ENCODE peak calls at places on chromosomes 2 and 18, in five cellular contexts. One of them, this sample, is unnamed.

GRCh38 chr18:51038110-51038509 is 8.1 kb downstream of the SMAD4 start:
- DNase-seq in B cell: no peak
- DNase-seq in Panc1: no peak
- DNase-seq in cardiac fibroblast: no peak
- DNase-seq in A549: no peak
- DNase-seq in this sample: no peak

GRCh38 chr18:49400398-49401072 is 59.9 kb downstream of the DYM start:
- DNase-seq in B cell: no peak
- DNase-seq in Panc1: no peak
- DNase-seq in cardiac fibroblast: no peak
- DNase-seq in A549: peak
- DNase-seq in this sample: no peak

GRCh38 chr2:1811258-1811970 is 67.1 kb upstream of the PXDN start:
- DNase-seq in B cell: no peak
- DNase-seq in Panc1: no peak
- DNase-seq in cardiac fibroblast: no peak
- DNase-seq in A549: no peak
- DNase-seq in this sample: no peak

GRCh38 chr18:38330573-38330972 is 765.0 kb upstream of the CELF4 start:
- DNase-seq in B cell: no peak
- DNase-seq in Panc1: no peak
- DNase-seq in cardiac fibroblast: no peak
- DNase-seq in A549: no peak
- DNase-seq in this sample: no peak

GRCh38 chr2:162475661-162476060 is 131.7 kb downstream of the GCA start:
- DNase-seq in B cell: no peak
- DNase-seq in Panc1: no peak
- DNase-seq in cardiac fibroblast: no peak
- DNase-seq in A549: no peak
- DNase-seq in this sample: no peak

GRCh38 chr2:190180313-190181065 is 118.0 kb upstream of the MSTN start:
- DNase-seq in B cell: peak
- DNase-seq in Panc1: no peak
- DNase-seq in cardiac fibroblast: peak
- DNase-seq in A549: peak
- DNase-seq in this sample: peak

GRCh38 chr18:69528439-69528838 is 127.8 kb downstream of the DOK6 start:
- DNase-seq in B cell: no peak
- DNase-seq in Panc1: no peak
- DNase-seq in cardiac fibroblast: peak
- DNase-seq in A549: no peak
- DNase-seq in this sample: no peak

GRCh38 chr2:216648105-216648504 is 14.9 kb downstream of the IGFBP2 start:
- DNase-seq in B cell: no peak
- DNase-seq in Panc1: no peak
- DNase-seq in cardiac fibroblast: peak
- DNase-seq in A549: no peak
- DNase-seq in this sample: no peak

GRCh38 chr2:129711816-129712420 is 267.5 kb upstream of the RAB6C start:
- DNase-seq in B cell: no peak
- DNase-seq in Panc1: no peak
- DNase-seq in cardiac fibroblast: no peak
- DNase-seq in A549: no peak
- DNase-seq in this sample: no peak

GRCh38 chr18:79873449-79874110 is 75.8 kb downstream of the KCNG2 start:
- DNase-seq in B cell: no peak
- DNase-seq in Panc1: no peak
- DNase-seq in cardiac fibroblast: peak
- DNase-seq in A549: no peak
- DNase-seq in this sample: no peak

GRCh38 chr2:178306351-178307073 is 112.2 kb downstream of the OSBPL6 start:
- DNase-seq in B cell: no peak
- DNase-seq in Panc1: peak
- DNase-seq in cardiac fibroblast: peak
- DNase-seq in A549: peak
- DNase-seq in this sample: peak

GRCh38 chr2:198316852-198317395 is 512.5 kb downstream of the PLCL1 start:
- DNase-seq in B cell: no peak
- DNase-seq in Panc1: no peak
- DNase-seq in cardiac fibroblast: no peak
- DNase-seq in A549: no peak
- DNase-seq in this sample: no peak

GRCh38 chr18:64699116-64699515 is 550.2 kb upstream of the LINC00305 start:
- DNase-seq in B cell: no peak
- DNase-seq in Panc1: no peak
- DNase-seq in cardiac fibroblast: no peak
- DNase-seq in A549: no peak
- DNase-seq in this sample: no peak

GRCh38 chr18:8778386-8778785 is 73.0 kb downstream of the MTCL1 start:
- DNase-seq in B cell: no peak
- DNase-seq in Panc1: no peak
- DNase-seq in cardiac fibroblast: no peak
- DNase-seq in A549: no peak
- DNase-seq in this sample: no peak

DNA sequence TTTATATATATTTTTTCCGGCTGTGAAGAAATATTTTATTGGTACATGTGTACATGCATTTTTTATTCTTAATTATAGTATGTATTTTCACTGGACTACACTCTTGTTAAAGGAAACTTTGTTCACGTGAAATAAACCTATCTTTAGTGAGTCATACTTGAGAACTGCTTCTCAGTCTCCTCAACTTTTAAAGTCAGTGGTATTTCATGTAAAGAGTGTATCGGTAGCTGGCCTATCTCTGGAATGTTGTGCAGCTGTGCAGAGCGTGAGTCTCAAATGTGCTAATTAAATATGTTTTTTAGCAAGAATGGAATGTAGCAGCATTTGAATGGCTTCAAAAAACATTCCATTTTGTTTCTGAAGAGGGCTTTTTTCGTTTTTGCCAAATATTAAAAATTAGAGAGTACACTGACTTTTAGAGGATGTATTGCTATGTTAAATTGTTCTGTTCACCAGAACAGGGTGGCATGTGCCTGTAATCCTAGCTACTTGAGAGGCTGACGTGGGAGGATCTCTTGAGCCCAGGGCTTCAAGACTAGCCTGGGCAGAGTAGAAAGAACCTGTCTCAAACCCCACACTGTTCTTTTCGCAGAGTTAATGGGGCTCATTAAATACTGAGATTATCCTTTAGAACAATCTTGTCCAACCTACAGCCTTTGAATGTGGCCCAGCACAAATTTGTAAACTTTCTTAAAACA is 14.3 kb downstream of the SPTBN1 start:
- DNase-seq in B cell: no peak
- DNase-seq in Panc1: no peak
- DNase-seq in cardiac fibroblast: peak
- DNase-seq in A549: no peak
- DNase-seq in this sample: no peak
- TF ChIP-seq CTCF in B cell: no peak
- TF ChIP-seq CTCF in Panc1: no peak
- TF ChIP-seq CTCF in cardiac fibroblast: no peak
- TF ChIP-seq CTCF in A549: no peak
- TF ChIP-seq CTCF in this sample: no peak

GRCh38 chr18:58635891-58636290 is 7.0 kb upstream of the ALPK2 start:
- DNase-seq in B cell: no peak
- DNase-seq in Panc1: no peak
- DNase-seq in cardiac fibroblast: peak
- DNase-seq in A549: no peak
- DNase-seq in this sample: no peak
- TF ChIP-seq CTCF in B cell: no peak
- TF ChIP-seq CTCF in Panc1: no peak
- TF ChIP-seq CTCF in cardiac fibroblast: no peak
- TF ChIP-seq CTCF in A549: no peak
- TF ChIP-seq CTCF in this sample: no peak

GRCh38 chr2:207935121-207935990 is 90.0 kb downstream of the PLEKHM3 start:
- DNase-seq in B cell: no peak
- DNase-seq in Panc1: no peak
- DNase-seq in cardiac fibroblast: no peak
- DNase-seq in A549: no peak
- DNase-seq in this sample: no peak
- TF ChIP-seq CTCF in B cell: no peak
- TF ChIP-seq CTCF in Panc1: no peak
- TF ChIP-seq CTCF in cardiac fibroblast: no peak
- TF ChIP-seq CTCF in A549: no peak
- TF ChIP-seq CTCF in this sample: no peak

GRCh38 chr2:28958689-28959088 is 22.4 kb upstream of the TOGARAM2 start:
- DNase-seq in B cell: no peak
- DNase-seq in Panc1: peak
- DNase-seq in cardiac fibroblast: peak
- DNase-seq in A549: peak
- DNase-seq in this sample: peak

GRCh38 chr2:28956415-28956826 is 24.7 kb upstream of the TOGARAM2 start:
- DNase-seq in B cell: no peak
- DNase-seq in Panc1: no peak
- DNase-seq in cardiac fibroblast: peak
- DNase-seq in A549: no peak
- DNase-seq in this sample: peak

GRCh38 chr2:28960401-28960800 is 20.7 kb upstream of the TOGARAM2 start:
- DNase-seq in B cell: no peak
- DNase-seq in Panc1: no peak
- DNase-seq in cardiac fibroblast: no peak
- DNase-seq in A549: no peak
- DNase-seq in this sample: no peak

GRCh38 chr2:28955492-28955891 is 25.6 kb upstream of the TOGARAM2 start:
- DNase-seq in B cell: no peak
- DNase-seq in Panc1: no peak
- DNase-seq in cardiac fibroblast: no peak
- DNase-seq in A549: no peak
- DNase-seq in this sample: no peak

DNA sequence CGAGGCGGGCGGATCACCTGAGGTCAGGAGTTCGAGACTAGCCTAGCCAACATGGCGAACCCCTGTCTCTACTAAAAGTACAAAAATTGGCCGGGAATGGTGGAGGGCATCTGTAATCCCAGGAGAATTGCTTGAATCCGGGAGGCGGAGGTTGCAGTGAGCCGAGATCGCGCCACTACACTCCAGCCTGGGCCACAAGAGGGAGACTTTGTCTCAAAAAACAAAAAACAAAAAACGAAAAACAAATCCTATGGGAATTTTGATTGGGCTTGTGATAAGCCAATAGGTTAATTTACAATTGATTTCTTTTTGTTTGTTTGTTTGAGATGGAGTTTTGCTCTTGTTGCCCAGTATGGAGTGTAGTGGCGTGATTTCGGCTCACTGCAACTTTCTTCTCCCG is 24.2 kb upstream of the TOGARAM2 start:
- DNase-seq in B cell: no peak
- DNase-seq in Panc1: no peak
- DNase-seq in cardiac fibroblast: peak
- DNase-seq in A549: no peak
- DNase-seq in this sample: no peak
- TF ChIP-seq CTCF in B cell: no peak
- TF ChIP-seq CTCF in Panc1: peak
- TF ChIP-seq CTCF in cardiac fibroblast: peak
- TF ChIP-seq CTCF in A549: peak
- TF ChIP-seq CTCF in this sample: peak

GRCh38 chr2:107020386-107020785 is 134.4 kb upstream of the ST6GAL2 start:
- DNase-seq in B cell: no peak
- DNase-seq in Panc1: no peak
- DNase-seq in cardiac fibroblast: no peak
- DNase-seq in A549: no peak
- DNase-seq in this sample: no peak

GRCh38 chr2:107013884-107014283 is 127.9 kb upstream of the ST6GAL2 start:
- DNase-seq in B cell: no peak
- DNase-seq in Panc1: no peak
- DNase-seq in cardiac fibroblast: no peak
- DNase-seq in A549: no peak
- DNase-seq in this sample: no peak

DNA sequence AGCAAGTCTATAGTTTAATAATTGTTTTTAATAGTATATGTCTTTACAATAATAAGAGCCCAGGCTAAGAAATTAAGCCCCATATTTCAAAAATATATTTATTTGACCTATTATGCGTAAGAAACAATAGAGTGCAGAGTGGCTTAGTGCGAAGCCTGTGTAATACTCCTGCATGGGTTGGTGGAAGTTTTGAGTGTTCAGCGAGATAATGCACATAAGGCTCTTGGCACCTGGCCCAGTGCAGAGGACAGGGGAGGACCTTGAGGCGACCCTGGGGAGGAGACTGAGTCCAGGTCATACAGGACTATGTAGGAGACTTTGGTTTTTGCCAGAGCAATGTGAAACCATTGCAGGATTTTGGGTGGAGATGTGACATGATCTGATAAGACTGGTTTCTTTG is 132.4 kb upstream of the ST6GAL2 start:
- DNase-seq in B cell: no peak
- DNase-seq in Panc1: no peak
- DNase-seq in cardiac fibroblast: no peak
- DNase-seq in A549: no peak
- DNase-seq in this sample: no peak
- TF ChIP-seq CTCF in B cell: no peak
- TF ChIP-seq CTCF in Panc1: no peak
- TF ChIP-seq CTCF in cardiac fibroblast: no peak
- TF ChIP-seq CTCF in A549: no peak
- TF ChIP-seq CTCF in this sample: no peak

DNA sequence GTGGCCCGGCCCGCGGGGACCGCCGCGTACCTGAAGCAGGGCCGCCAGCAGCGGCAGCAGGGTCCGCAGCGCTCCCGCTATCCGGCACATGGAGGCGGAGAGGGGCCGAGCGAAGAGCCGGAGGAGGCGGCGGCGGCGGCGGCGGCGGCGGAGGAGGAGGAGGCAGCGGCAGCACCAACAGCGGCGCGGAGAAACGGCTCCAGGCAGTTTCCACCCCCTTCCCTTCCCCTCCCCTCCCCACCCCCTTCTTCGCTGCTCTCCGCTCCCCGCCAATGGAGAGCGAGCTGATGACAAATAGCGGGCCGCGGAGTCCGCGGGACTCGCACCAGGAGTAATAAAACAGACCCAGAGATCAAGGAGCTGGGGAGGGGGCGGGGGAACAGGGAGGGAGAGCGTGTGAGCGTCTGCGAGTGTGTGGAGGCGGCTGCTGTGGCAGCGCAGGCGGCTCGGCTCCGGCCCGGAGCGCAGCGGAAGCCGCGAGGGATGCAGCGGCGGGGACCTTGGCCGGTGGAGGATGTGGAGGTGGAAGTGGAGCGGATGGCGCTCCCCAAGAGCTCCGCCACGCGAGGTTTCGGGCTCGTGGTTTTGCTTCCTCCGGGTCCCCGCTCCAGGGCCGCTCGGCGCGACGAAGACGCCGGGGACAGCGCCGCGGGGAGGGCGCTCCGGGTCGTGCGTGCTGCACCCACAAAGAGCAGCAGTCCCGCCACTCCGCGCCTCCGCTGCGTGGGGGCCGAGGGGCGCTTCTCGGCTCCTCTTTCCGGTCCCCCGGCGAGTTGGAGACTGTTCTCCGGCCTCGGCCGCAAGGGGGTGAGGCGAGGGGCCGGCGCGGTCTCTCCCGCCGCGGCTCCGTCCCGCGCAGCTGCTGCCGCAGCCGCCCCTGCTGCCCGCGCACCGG is at the start of gene CDH2:
- DNase-seq in B cell: peak
- DNase-seq in Panc1: no peak
- DNase-seq in cardiac fibroblast: peak
- DNase-seq in A549: peak
- DNase-seq in this sample: peak
- TF ChIP-seq CTCF in B cell: no peak
- TF ChIP-seq CTCF in Panc1: peak
- TF ChIP-seq CTCF in cardiac fibroblast: no peak
- TF ChIP-seq CTCF in A549: no peak
- TF ChIP-seq CTCF in this sample: peak

GRCh38 chr2:165691615-165692014 is 102.4 kb downstream of the GALNT3 start:
- DNase-seq in B cell: no peak
- DNase-seq in Panc1: no peak
- DNase-seq in cardiac fibroblast: peak
- DNase-seq in A549: no peak
- DNase-seq in this sample: no peak
- TF ChIP-seq CTCF in B cell: no peak
- TF ChIP-seq CTCF in Panc1: no peak
- TF ChIP-seq CTCF in cardiac fibroblast: no peak
- TF ChIP-seq CTCF in A549: no peak
- TF ChIP-seq CTCF in this sample: no peak